ENCODE peak calls at places on chromosome 21, in five cellular contexts. K is adrenal gland, S is AG04450, Y is breast epithelium, C is endodermal cell. F is an unnamed sample. For H3K27me3, the result is how much of the 10 kb centered on the place peaks cover.

GRCh38 chr21:18498428-18498827 is 94.8 kb upstream of the TMPRSS15 start:
- DNase-seq in K (no peak), S (no peak), Y (no peak), C (no peak), F (no peak)

GRCh38 chr21:39161064-39161463 is 22.2 kb downstream of the PSMG1 start:
- DNase-seq in K (no peak), S (no peak), Y (no peak), C (no peak), F (no peak)

GRCh38 chr21:37790905-37791304 is 125.4 kb downstream of the KCNJ6 start:
- DNase-seq in K (peak), S (no peak), Y (no peak), C (no peak), F (no peak)

GRCh38 chr21:34648739-34649297 is 20.0 kb upstream of the CLIC6 start:
- DNase-seq in K (no peak), S (no peak), Y (no peak), C (no peak), F (no peak)

GRCh38 chr21:35048183-35048601 is 910 bp downstream of the RUNX1 start:
- DNase-seq in K (peak), S (no peak), Y (no peak), C (no peak), F (no peak)

GRCh38 chr21:35303085-35303484 is 254.0 kb upstream of the RUNX1 start:
- DNase-seq in K (peak), S (peak), Y (no peak), C (no peak), F (no peak)

GRCh38 chr21:37927711-37928110 is 11.5 kb upstream of the KCNJ6 start:
- DNase-seq in K (no peak), S (no peak), Y (no peak), C (no peak), F (no peak)

GRCh38 chr21:16978309-16978895 is 534.4 kb upstream of the CXADR start:
- DNase-seq in K (no peak), S (no peak), Y (no peak), C (no peak), F (no peak)

GRCh38 chr21:33801424-33802405 is 113.9 kb downstream of the ATP5PO start:
- DNase-seq in K (no peak), S (peak), Y (peak), C (peak), F (no peak)

GRCh38 chr21:35035581-35035980 is 13.5 kb downstream of the RUNX1 start:
- DNase-seq in K (no peak), S (no peak), Y (no peak), C (peak), F (no peak)

GRCh38 chr21:35204850-35205564 is 155.9 kb upstream of the RUNX1 start:
- DNase-seq in K (peak), S (peak), Y (no peak), C (peak), F (peak)

GRCh38 chr21:22556829-22557228 is 1558.6 kb downstream of the NCAM2 start:
- DNase-seq in K (no peak), S (no peak), Y (no peak), C (no peak), F (no peak)
- H3K4me3 ChIP-seq in K (no peak), S (no peak), Y (no peak), C (no peak), F (no peak)

GRCh38 chr21:45103966-45104520 is 29.7 kb downstream of the ADARB1 start:
- DNase-seq in K (no peak), S (no peak), Y (no peak), C (no peak), F (no peak)

GRCh38 chr21:45104560-45104959 is 30.2 kb downstream of the ADARB1 start:
- DNase-seq in K (no peak), S (no peak), Y (no peak), C (no peak), F (no peak)

GRCh38 chr21:45105906-45106485 is 31.6 kb downstream of the ADARB1 start:
- DNase-seq in K (no peak), S (no peak), Y (no peak), C (no peak), F (no peak)

GRCh38 chr21:45100866-45101265 is 26.5 kb downstream of the ADARB1 start:
- DNase-seq in K (no peak), S (no peak), Y (no peak), C (no peak), F (no peak)

GRCh38 chr21:45102391-45102932 is 28.1 kb downstream of the ADARB1 start:
- DNase-seq in K (no peak), S (no peak), Y (no peak), C (no peak), F (no peak)
- H3K27ac ChIP-seq in K (no peak), S (no peak), Y (no peak), C (no peak), F (peak)

GRCh38 chr21:42357307-42357706 is 6.5 kb upstream of the TFF2 start:
- DNase-seq in K (no peak), S (no peak), Y (no peak), C (no peak), F (no peak)
- H3K27me3 ChIP-seq in K (under half), S (under half), Y (under half), C (under half), F (under half)

DNA sequence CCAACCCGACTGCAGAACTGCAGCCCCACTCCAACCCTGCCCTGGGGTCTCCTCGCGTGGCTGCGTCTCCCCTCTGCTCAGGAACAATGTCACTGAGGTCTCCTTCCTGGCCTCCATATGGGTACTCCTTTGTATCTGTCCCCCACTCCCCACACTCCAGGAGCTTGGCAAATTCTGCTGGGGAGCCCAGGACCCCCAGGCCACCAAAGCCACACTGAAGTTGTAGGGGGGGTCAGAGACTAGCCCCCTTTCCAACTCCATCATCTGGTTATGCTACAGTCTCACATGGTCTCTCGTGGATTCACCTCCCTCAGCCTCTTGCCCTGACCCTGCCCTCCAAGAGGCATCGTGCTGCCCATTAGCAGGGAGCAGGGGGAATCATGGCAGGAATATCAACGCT is 86.6 kb downstream of the MIS18A start:
- DNase-seq in K (no peak), S (no peak), Y (no peak), C (no peak), F (no peak)
- H3K4me3 ChIP-seq in K (no peak), S (no peak), Y (no peak), C (no peak), F (no peak)

DNA sequence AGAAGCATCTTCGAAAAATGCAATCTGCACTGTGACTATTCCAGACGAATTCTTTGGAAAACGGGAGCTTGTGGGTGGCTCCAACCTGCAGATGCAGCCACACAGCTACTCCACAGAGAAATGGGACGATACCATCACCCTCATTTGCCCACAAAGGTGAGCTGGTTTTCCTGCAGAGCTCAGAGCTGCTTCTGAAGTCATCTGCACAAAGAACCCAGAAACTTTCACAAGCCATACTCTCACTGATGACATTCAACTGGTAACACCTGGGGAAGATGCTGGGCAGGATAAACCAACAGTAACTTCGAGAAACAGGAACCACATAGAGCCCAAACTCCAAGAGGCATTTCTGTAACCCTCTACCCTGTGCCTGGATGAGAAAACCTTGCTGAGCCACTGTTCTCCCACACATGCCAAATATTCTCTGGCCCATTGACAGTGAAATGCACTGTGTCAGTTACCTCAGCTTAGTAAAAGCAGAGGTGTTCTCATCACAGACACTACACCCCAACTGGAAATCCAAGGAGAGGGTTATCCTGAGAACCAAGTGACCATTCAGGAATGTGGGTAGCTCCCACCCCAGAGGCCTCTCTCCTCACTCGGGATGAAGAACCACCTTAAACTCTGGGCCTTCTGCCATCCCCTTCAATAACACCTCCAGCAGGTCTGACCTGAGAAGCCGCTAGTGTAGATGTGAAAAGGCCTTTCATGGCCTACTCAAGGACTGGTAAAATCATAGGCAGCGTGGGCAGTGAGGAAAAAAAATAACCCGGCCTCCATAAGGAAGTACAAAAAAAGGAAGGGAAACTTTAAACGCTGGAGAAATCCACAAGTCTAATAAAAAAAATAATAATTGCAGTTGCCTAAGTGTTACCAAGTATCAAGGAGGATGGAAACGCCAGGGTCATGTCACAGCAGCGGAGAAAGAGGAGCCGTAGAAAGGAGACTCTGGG is 56.7 kb downstream of the HSF2BP start:
- DNase-seq in K (no peak), S (no peak), Y (no peak), C (no peak), F (no peak)
- H3K27ac ChIP-seq in K (peak), S (no peak), Y (peak), C (no peak), F (no peak)

GRCh38 chr21:44831227-44831626 is 13.4 kb upstream of the SUMO3 start:
- DNase-seq in K (no peak), S (no peak), Y (no peak), C (no peak), F (no peak)
- H3K27me3 ChIP-seq in K (under half), S (under half), Y (under half), C (under half), F (under half)

DNA sequence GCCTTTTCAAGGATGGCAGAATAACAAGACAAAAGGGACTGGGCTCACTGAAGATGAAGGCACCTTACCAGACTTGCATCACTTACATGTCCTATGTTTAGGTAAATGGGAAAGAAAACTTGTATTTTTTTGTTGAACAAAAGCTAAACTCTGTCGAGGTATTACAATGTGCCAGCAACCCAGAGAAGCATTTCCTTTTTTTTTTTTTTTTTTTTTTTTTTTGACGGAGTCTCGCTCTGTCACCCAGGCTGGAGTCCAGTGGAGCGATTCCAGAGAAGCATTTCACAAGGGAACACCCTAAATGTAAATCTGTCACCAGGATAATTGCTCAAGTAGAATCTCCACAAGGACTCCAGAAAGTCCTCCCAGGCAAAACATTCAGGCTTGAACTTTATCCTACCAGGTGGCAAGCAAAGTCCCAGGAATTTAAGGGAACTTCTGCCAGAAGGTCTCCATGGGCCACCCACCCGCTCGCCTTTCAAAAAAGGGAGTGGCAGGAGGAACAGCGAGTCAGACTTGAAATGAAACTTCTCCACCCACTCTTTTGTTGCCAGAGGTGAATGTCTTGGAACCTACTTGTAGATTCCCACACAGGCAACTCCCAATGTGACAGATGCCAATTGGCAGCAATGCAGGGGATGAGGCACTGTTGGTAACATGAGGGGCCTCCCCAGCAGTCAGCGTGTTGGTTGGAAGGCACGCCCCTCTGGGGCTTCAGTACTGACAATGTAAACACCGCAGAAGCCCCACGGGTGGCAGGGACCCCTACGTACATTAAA is 125.0 kb downstream of the TIAM1 start:
- DNase-seq in K (no peak), S (no peak), Y (peak), C (peak), F (peak)
- H3K4me3 ChIP-seq in K (no peak), S (no peak), Y (peak), C (no peak), F (peak)

DNA sequence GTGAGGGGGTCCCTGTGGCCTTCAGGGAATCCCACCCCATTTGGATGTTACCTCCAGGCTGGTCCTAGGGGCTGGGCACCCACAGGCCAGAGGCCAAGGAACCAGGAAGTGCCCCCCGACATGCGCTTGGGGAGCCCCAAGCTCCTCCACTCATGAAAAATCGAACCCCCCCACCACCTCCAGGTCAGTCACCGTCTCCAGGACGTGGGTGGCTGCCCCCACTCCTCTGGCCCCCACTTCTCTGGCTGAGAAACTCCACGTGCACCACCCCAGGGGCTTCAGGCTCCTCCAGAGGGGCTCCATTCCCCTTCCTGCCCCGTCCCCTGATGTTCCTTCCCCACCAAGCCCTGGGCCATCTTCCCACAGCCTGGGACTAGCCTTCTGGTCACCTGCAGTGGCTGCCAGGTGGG is 30.5 kb upstream of the POFUT2 start:
- DNase-seq in K (no peak), S (no peak), Y (no peak), C (no peak), F (no peak)
- H3K27ac ChIP-seq in K (peak), S (peak), Y (peak), C (no peak), F (peak)

DNA sequence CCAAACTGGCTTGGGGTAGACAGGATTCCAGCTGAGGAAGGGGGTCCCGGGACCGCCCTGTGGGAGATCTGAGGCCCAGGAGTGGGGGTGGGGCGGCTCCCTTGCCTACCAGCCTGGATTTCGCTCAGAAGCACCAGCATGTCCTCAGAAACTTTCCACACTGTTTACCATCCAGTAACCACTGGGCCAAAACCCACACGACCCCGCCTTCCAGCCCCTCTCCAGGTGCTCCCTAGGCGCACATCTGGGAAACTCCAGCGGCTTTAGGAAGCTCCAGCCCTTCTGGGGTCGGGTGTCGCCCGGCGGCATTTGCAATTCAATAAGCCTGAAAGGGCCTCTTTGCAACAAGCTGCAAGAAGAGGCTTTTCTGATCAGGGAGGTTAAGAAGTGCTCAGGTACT is 4.6 kb downstream of the RIPK4 start:
- DNase-seq in K (no peak), S (no peak), Y (no peak), C (peak), F (no peak)
- H3K27me3 ChIP-seq in K (half or more), S (half or more), Y (under half), C (half or more), F (under half)

F was measured in thoracic aorta.